ENCODE peak calls at places on chromosomes 11 and 22, in six cellular contexts. Z, T, M, P, S and A are unnamed samples.

GRCh38 chr22:50189184-50189848 is 3.6 kb downstream of the TRABD start:
- DNase-seq in Z (no peak), T (no peak), M (no peak), P (no peak), S (no peak), A (no peak)

GRCh38 chr11:134657631-134658030 is 245.6 kb upstream of the B3GAT1 start:
- DNase-seq in Z (no peak), T (no peak), M (no peak), P (no peak), S (no peak), A (no peak)

GRCh38 chr22:22410121-22410520 is 98.4 kb downstream of the ZNF280B start:
- DNase-seq in Z (no peak), T (no peak), M (no peak), P (no peak), S (no peak), A (no peak)

GRCh38 chr11:117183724-117184349 is 5.3 kb downstream of the SIDT2 start:
- DNase-seq in Z (no peak), T (no peak), M (no peak), P (no peak), S (no peak), A (no peak)

GRCh38 chr11:134668796-134669195 is 256.8 kb upstream of the B3GAT1 start:
- DNase-seq in Z (no peak), T (no peak), M (no peak), P (no peak), S (no peak), A (no peak)

GRCh38 chr11:45560935-45561330 is 104.5 kb downstream of the CHST1 start:
- DNase-seq in Z (no peak), T (no peak), M (no peak), P (no peak), S (no peak), A (no peak)

GRCh38 chr11:16148301-16148787 is 208.0 kb downstream of the SOX6 start:
- DNase-seq in Z (no peak), T (no peak), M (no peak), P (no peak), S (no peak), A (no peak)

GRCh38 chr11:129611661-129612566 is 203.7 kb upstream of the TMEM45B start:
- DNase-seq in Z (no peak), T (no peak), M (no peak), P (no peak), S (no peak), A (no peak)

GRCh38 chr11:124214027-124214426 is 26.9 kb upstream of the OR8G1 start:
- DNase-seq in Z (no peak), T (no peak), M (no peak), P (no peak), S (no peak), A (no peak)

GRCh38 chr11:70064726-70065317 is 13.3 kb upstream of the ANO1 start:
- DNase-seq in Z (no peak), T (no peak), M (no peak), P (no peak), S (no peak), A (peak)

GRCh38 chr22:24871611-24872205 is 65.7 kb downstream of the SGSM1 start:
- DNase-seq in Z (no peak), T (no peak), M (no peak), P (no peak), S (no peak), A (no peak)

GRCh38 chr11:78659326-78660319 is 85.0 kb upstream of the NARS2 start:
- DNase-seq in Z (no peak), T (no peak), M (no peak), P (no peak), S (no peak), A (peak)

GRCh38 chr11:60128376-60128775 is 39.9 kb downstream of the MS4A2 start:
- DNase-seq in Z (no peak), T (no peak), M (no peak), P (no peak), S (no peak), A (no peak)

GRCh38 chr11:60127311-60127811 is 38.9 kb downstream of the MS4A2 start:
- DNase-seq in Z (no peak), T (no peak), M (no peak), P (no peak), S (no peak), A (no peak)

GRCh38 chr11:60124802-60125432 is 36.5 kb downstream of the MS4A2 start:
- DNase-seq in Z (no peak), T (no peak), M (no peak), P (no peak), S (peak), A (no peak)

GRCh38 chr11:60122414-60123036 is 34.1 kb downstream of the MS4A2 start:
- DNase-seq in Z (no peak), T (no peak), M (no peak), P (no peak), S (no peak), A (no peak)

DNA sequence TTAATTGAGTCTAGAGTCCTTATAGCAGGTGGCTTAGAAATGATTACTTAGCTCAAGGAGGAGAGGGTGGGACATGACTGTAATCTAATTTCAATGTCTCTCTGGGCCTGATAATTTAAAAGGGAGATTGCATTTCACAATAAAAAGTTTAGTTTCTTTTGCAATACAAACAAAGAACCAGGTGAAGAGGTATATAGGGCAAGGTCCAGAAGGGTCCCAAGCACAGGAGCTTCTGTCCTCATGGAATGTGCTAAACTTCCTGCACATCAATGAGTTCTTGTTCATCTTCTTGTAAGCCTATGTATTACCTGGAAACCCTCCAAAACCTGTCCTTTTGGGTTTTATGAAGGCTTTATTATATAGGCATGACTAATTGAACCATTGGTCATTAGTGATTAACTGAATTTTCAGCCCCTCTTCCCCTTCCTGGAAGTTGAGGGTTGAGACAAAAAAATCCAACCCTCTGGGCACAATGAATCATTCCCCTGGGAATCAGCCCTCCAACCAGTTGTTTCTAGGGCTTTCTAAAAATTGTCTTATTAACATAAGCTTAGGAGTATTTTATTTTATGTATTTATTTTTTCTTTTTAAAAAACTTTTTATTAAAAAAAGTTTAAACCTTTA is 37.6 kb downstream of the MS4A2 start:
- DNase-seq in Z (no peak), T (no peak), M (no peak), P (no peak), S (no peak), A (no peak)
- H2BK15ac ChIP-seq in Z (no peak), T (no peak), M (no peak), P (no peak), S (no peak), A (no peak)

DNA sequence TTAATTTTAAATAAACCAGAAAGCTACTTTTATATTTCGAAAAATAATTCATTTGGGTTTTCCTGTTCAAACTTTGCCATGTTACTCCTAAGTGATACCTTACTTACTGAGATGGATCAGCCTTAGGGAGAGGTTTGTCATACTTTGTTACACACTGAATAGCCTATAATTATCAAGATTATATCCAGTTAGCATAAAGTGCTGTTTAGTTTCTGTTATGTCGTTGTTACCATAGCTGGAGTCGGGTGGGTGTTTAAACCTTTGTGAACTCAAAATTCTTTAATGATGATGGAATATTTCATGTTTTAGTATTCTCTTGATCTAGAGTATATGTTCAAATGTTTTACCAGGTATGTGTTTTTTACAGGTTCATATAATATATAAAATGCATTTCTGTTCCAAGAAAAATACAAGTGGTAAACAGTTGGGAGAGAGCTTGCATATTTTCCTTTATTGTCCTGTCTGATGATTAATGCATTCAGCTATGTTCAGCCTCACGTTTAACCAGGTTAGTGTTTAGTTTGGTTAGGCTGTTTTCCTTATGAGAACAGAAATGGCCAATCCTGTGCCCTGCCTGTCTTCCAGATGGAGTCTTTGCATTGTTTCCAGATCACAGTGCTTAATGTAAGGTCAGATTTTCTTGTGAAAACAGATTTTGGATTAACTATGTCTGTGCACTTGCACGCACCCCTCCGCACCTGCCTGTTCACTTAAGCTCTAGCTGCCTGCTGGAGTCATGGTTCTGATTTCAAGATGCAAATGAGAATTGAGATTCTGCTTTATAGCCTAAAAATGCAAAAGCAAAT is 105.6 kb downstream of the ATXN10 start:
- DNase-seq in Z (peak), T (no peak), M (no peak), P (no peak), S (no peak), A (no peak)
- H2BK15ac ChIP-seq in Z (no peak), T (no peak), M (no peak), P (no peak), S (no peak), A (no peak)

DNA sequence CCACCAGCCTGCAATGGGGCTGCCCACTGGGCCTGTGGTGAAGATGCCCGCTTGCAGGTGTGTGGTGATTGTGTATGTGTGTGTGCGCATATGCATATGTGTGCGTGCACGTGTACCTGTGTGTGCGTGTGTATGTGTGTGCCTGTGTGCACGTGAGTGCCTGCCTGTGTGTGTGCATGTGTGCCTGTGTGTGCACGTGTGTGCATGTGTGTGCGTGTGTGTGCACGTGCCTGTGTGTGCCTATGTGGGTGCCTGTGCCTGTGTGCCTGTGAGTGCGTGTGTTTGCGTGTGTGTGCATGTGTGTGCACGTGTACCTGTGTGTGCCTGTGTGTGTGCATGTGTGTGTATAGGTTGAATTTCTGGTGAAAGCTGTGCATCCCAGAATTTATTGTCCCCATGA is 2.4 kb upstream of the MUC6 start:
- DNase-seq in Z (no peak), T (no peak), M (no peak), P (no peak), S (no peak), A (no peak)
- H2BK15ac ChIP-seq in Z (no peak), T (no peak), M (no peak), P (no peak), S (no peak), A (no peak)

GRCh38 chr11:96284401-96284800 is 58.6 kb downstream of the MAML2 start:
- DNase-seq in Z (no peak), T (no peak), M (no peak), P (no peak), S (peak), A (no peak)

GRCh38 chr11:96288915-96289314 is 54.1 kb downstream of the MAML2 start:
- DNase-seq in Z (no peak), T (no peak), M (no peak), P (no peak), S (no peak), A (no peak)

GRCh38 chr11:96290631-96291030 is 52.4 kb downstream of the MAML2 start:
- DNase-seq in Z (no peak), T (no peak), M (no peak), P (no peak), S (no peak), A (no peak)

GRCh38 chr11:96284917-96285316 is 58.1 kb downstream of the MAML2 start:
- DNase-seq in Z (no peak), T (no peak), M (no peak), P (no peak), S (no peak), A (no peak)

DNA sequence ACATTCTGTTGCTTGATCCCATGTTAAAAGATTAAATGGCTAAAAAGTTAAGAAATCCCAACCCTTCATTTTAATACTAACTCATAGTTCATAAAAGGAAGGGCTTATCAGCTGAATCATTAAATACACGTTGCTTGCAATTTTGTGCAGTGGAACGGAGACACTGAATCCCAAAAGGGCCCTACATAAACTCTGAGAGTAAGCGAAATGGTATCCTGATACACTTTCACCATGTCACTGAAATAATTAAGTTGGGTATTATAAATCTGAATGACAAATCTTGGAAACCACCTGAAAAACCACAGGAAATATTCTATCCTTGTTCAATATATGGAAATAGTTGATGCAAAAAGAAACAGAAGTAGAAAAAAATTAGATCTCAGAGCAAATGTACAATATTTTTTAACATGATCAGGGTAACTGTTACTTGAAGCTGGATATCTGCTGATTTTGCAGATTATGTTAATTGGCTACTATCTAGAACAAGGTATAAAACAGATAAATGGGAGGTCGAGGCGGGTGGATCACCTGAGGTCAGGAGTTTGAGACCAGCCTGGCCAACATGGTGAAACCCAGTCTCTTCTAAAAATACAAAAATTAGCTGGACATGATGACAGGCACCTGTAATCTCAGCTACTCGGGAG is 55.1 kb downstream of the MAML2 start:
- DNase-seq in Z (peak), T (no peak), M (no peak), P (no peak), S (no peak), A (no peak)
- H2BK15ac ChIP-seq in Z (no peak), T (no peak), M (no peak), P (no peak), S (no peak), A (no peak)

GRCh38 chr11:61341706-61342105 is 8.7 kb downstream of the TKFC start:
- DNase-seq in Z (no peak), T (no peak), M (no peak), P (no peak), S (no peak), A (no peak)

GRCh38 chr11:61339490-61339878 is 6.5 kb downstream of the TKFC start:
- DNase-seq in Z (no peak), T (no peak), M (no peak), P (no peak), S (no peak), A (no peak)

GRCh38 chr11:61342207-61342803 is 9.3 kb downstream of the TKFC start:
- DNase-seq in Z (no peak), T (no peak), M (no peak), P (no peak), S (no peak), A (no peak)

GRCh38 chr11:61338783-61339489 is 5.9 kb downstream of the TKFC start:
- DNase-seq in Z (no peak), T (no peak), M (no peak), P (no peak), S (no peak), A (no peak)

GRCh38 chr11:61340985-61341384 is 8.0 kb downstream of the TKFC start:
- DNase-seq in Z (no peak), T (no peak), M (no peak), P (no peak), S (no peak), A (no peak)
- H2BK15ac ChIP-seq in Z (no peak), T (no peak), M (no peak), P (no peak), S (no peak), A (no peak)

DNA sequence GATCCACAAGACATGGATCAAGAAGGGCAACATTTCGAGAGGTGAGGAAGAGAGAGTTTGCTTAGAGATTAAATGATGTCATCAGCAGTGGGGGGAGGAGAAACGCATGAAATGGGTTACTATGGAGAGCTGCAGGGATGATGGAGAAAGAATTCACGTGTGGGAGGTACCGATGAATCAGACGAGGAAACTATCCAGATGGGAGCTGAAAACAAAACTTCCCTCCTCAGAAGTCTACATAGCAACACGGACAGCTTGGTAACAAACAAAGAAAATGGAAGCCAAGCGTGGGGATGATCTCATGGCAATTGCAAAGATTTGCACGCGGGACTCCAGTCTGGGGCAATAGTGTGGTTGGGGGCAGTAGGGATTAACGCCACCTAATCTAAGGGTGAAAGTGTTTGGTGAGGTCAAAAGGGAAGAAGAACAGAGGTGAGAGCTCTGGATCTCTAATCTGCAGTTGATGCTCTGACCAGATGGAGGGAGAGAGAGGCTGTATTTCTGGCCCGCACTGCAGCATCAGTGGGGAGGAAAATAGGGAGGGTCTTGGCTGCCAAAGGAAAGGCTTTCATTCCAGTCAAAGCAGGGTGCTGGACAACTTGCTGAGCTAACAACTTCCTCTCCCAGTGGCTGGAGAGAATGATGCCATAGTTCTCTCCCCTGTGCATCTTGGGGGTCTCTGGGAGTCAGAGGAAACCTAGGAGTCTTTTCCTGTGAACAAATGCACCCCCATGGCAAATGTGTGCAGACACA is 43.4 kb upstream of the CSNK2A3 start:
- DNase-seq in Z (peak), T (no peak), M (no peak), P (peak), S (peak), A (no peak)
- H2BK15ac ChIP-seq in Z (peak), T (no peak), M (no peak), P (no peak), S (no peak), A (no peak)